ENCODE peak calls at places on chromosomes 5 and 9, in five cellular contexts. F, B, V, N and L are unnamed samples.
A peak's percentile ranks its signal among the peaks of the same experiment; 100 is the strongest.

GRCh38 chr5:115439042-115439441 is 105.5 kb downstream of the FEM1C start:
- DNase-seq in F (no peak), B (no peak), V (no peak), N (no peak), L (no peak)

GRCh38 chr5:3352711-3353110 is 242.9 kb upstream of the IRX1 start:
- DNase-seq in F (no peak), B (no peak), V (no peak), N (no peak), L (no peak)

GRCh38 chr5:172778223-172778814 is 7.3 kb upstream of the DUSP1 start:
- DNase-seq in F (peak; percentile 57), B (peak; percentile 84), V (peak; percentile 76), N (no peak), L (no peak)

GRCh38 chr9:111178361-111179043 is 140.2 kb upstream of the LPAR1 start:
- DNase-seq in F (no peak), B (no peak), V (no peak), N (no peak), L (no peak)

GRCh38 chr5:35954175-35954574 is 15.8 kb upstream of the CAPSL start:
- DNase-seq in F (no peak), B (no peak), V (no peak), N (no peak), L (no peak)

GRCh38 chr5:179373101-179373934 is 28.1 kb upstream of the ADAMTS2 start:
- DNase-seq in F (no peak), B (no peak), V (no peak), N (no peak), L (no peak)

GRCh38 chr5:93384977-93385376 is 196.0 kb downstream of the NR2F1-AS1 start:
- DNase-seq in F (no peak), B (no peak), V (no peak), N (no peak), L (no peak)

GRCh38 chr5:10874561-10874960 is 113.5 kb upstream of the DAP start:
- DNase-seq in F (no peak), B (no peak), V (no peak), N (no peak), L (no peak)

GRCh38 chr9:2138646-2139045 is 123.5 kb downstream of the SMARCA2 start:
- DNase-seq in F (no peak), B (no peak), V (no peak), N (no peak), L (no peak)

GRCh38 chr5:53956632-53957031 is 353.7 kb downstream of the ARL15 start:
- DNase-seq in F (no peak), B (no peak), V (no peak), N (no peak), L (no peak)

GRCh38 chr5:10715605-10716004 is 45.4 kb downstream of the DAP start:
- DNase-seq in F (no peak), B (no peak), V (no peak), N (no peak), L (no peak)

GRCh38 chr9:91847576-91847975 is 102.5 kb downstream of the ROR2 start:
- DNase-seq in F (peak; percentile 63), B (no peak), V (no peak), N (no peak), L (no peak)

GRCh38 chr5:180874804-180875582 is 13.9 kb upstream of the ZFP62 start:
- DNase-seq in F (no peak), B (no peak), V (peak; percentile 43), N (no peak), L (no peak)

GRCh38 chr5:32710335-32710858 is 724 bp upstream of the NPR3 start:
- DNase-seq in F (peak; percentile 16), B (peak; percentile 54), V (peak; percentile 25), N (no peak), L (no peak)

GRCh38 chr9:134278286-134278685 is 48.0 kb upstream of the RXRA start:
- DNase-seq in F (no peak), B (no peak), V (no peak), N (no peak), L (no peak)

GRCh38 chr9:137307255-137308101 is 5.4 kb upstream of the NRARP start:
- DNase-seq in F (no peak), B (peak; percentile 17), V (peak; percentile 86), N (no peak), L (peak; percentile 64)

GRCh38 chr9:69874301-69875060 is 53.9 kb downstream of the CFAP95 start:
- DNase-seq in F (no peak), B (no peak), V (no peak), N (no peak), L (no peak)

GRCh38 chr9:69882998-69883565 is 62.5 kb downstream of the CFAP95 start:
- DNase-seq in F (no peak), B (no peak), V (no peak), N (no peak), L (no peak)

GRCh38 chr9:69873401-69873950 is 52.9 kb downstream of the CFAP95 start:
- DNase-seq in F (no peak), B (no peak), V (no peak), N (no peak), L (no peak)

GRCh38 chr9:69876981-69877380 is 56.4 kb downstream of the CFAP95 start:
- DNase-seq in F (no peak), B (no peak), V (no peak), N (no peak), L (no peak)

DNA sequence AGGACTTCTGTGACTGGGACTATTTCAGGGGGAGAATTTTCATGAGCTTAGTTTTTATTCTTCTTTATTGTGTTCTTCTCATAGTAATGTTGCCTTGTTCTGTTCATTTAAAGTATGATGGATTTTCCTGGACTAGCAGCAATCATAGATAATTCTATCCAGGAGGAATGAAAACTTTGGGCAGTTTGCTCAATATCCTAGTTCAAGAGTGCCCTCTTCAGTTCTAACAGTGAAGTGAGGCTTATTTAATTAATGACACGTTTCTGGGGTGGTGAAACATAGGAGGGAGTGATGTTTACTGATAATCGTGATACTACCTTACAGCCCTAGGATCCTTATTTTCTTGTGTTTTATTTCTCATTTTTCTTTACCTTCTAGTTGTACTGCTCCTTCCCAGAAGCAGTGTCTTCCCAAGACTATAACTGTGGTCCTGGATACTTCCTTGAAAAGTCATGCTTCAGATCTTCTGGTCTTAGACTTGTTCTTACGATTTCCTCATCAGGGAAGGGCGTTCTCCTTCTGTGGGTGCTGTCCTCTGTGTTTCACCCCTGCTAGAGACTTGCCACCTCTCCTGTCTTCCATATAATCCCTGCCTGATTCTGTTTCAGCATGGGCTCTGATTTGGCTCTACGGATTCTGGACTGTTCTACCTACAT is 57.4 kb downstream of the CFAP95 start:
- DNase-seq in F (no peak), B (no peak), V (no peak), N (no peak), L (peak; percentile 19)
- H3K4me3 ChIP-seq in F (no peak overlapping the region), B (no peak overlapping the region), V (no peak overlapping the region), N (no peak overlapping the region), L (no peak overlapping the region)

GRCh38 chr9:89312154-89312616 is 1.2 kb downstream of the CKS2 start:
- DNase-seq in F (no peak), B (no peak), V (no peak), N (no peak), L (peak; percentile 57)

GRCh38 chr9:89309166-89309565 is 1.8 kb upstream of the CKS2 start:
- DNase-seq in F (no peak), B (no peak), V (no peak), N (no peak), L (no peak)

GRCh38 chr9:89310486-89311345 is at the start of gene CKS2:
- DNase-seq in F (peak; percentile 100), B (peak; percentile 100), V (peak; percentile 100), N (peak; percentile 100), L (peak; percentile 100)

GRCh38 chr9:89311346-89312153 is 555 bp downstream of the CKS2 start:
- DNase-seq in F (no peak), B (peak; percentile 41), V (no peak), N (no peak), L (peak; percentile 15)

DNA sequence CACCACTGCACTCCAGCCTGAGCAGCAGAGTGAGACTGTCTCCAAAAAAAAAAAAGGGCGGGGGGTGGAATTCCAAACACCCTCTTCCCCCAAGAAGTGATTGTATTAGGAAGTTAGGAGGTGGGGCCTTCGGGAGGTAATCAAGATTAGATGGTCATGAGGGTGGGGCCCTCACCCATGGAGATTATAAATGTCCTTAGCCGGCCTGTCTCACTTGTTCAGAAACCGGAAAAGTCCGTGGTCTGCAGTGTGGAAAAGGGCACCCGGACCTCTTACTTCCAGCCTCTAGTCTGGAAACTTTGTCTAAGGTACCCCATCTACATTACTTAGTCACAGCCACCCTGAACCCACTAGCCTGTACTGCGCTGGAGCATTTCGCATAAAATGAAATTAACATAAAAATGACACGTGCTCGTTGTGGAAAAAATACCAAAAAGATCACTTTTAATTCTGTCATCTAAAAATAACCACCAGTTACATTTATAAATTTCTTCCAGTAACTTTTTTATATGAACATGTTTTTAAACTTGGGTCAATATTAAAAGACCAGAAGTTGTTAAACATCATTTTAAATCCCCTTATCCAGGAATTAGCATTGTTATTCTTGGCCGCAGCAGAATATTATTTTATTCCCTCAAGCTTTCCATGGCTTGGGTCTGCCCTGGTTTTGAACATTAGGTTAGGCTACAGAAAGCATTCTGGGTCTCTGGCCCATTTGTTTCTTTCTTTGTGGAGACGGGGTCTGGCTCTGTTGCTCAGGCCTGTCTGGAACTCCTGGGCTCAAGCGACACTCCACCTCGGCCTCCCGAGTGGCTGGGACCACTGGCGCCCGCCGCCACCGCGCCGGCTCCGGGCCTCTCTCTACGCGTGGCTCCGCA is 1.1 kb upstream of the CKS2 start:
- DNase-seq in F (no peak), B (no peak), V (no peak), N (no peak), L (peak; percentile 30)
- TF ChIP-seq POLR2A in F (no peak), B (no peak), V (no peak), N (no peak), L (peak; percentile 21)

GRCh38 chr5:39691993-39692392 is 267.2 kb upstream of the DAB2 start:
- DNase-seq in F (no peak), B (no peak), V (no peak), N (no peak), L (no peak)
- TF ChIP-seq CTCF in F (no peak), B (no peak), V (no peak), N (no peak), L (no peak)

GRCh38 chr5:151238303-151238741 is 14.4 kb upstream of the CCDC69 start:
- DNase-seq in F (peak; percentile 60), B (no peak), V (no peak), N (no peak), L (peak; percentile 47)

GRCh38 chr5:151240891-151241290 is 12.1 kb upstream of the GM2A start:
- DNase-seq in F (no peak), B (no peak), V (no peak), N (no peak), L (no peak)

GRCh38 chr5:151236888-151237287 is 13.0 kb upstream of the CCDC69 start:
- DNase-seq in F (no peak), B (no peak), V (no peak), N (no peak), L (no peak)

GRCh38 chr5:151237685-151238084 is 13.8 kb upstream of the CCDC69 start:
- DNase-seq in F (no peak), B (no peak), V (no peak), N (no peak), L (no peak)

DNA sequence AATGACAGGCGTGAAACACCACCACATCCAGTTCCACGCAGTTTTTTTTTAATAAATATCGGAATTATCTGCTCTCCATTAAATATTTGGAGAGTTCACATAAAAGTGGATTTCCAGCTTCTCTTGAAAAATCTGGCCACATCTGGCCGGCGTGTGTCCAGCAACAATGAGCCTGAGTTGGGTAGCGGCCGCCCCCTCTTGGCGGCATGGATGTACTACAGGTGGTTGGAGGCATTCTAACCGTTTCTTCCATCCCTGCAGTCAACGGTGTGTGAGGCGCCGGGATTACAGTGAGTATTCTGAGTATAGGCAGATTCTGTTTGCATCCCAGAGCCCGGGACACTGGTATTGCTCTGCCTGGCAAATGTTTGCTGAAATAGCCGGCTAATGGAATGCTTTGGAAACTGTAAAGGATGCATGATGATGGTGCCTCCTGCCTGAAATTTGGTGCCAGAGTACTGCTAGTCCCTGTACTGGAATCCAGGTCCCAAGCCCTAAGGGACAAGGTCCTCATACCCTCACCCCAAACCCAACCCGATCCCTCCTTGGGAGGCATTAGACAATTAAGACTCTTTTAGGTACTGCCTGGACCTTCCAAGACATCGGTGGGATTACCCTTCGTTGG is 13.6 kb upstream of the GM2A start:
- DNase-seq in F (peak; percentile 85), B (peak; percentile 78), V (peak; percentile 76), N (no peak), L (peak; percentile 75)
- H3K4me3 ChIP-seq in F (peak overlapping the region; percentile 11), B (peak overlapping the region; percentile 33), V (no peak overlapping the region), N (no peak overlapping the region), L (no peak overlapping the region)